ENCODE peak calls at places on chromosomes 12 and 14, in four cellular contexts. O is GM12891, Z is GM12878, I is K562. L is an unnamed sample.

GRCh38 chr14:22838631-22839041 is 2.3 kb downstream of the MMP14 start:
- DNase-seq in O (no peak), Z (no peak), I (no peak), L (peak)

GRCh38 chr12:41981758-41982157 is 162.9 kb downstream of the GXYLT1 start:
- DNase-seq in O (no peak), Z (no peak), I (no peak), L (no peak)

GRCh38 chr12:123614531-123614930 is 12.6 kb downstream of the DDX55 start:
- DNase-seq in O (no peak), Z (no peak), I (no peak), L (no peak)

GRCh38 chr12:2824541-2824940 is 10.3 kb downstream of the NRIP2 start:
- DNase-seq in O (no peak), Z (no peak), I (no peak), L (no peak)

GRCh38 chr14:18688346-18688745 is 87.4 kb downstream of the OR11H12 start:
- DNase-seq in O (no peak), Z (no peak), I (no peak), L (no peak)

GRCh38 chr12:56358836-56359532 is 923 bp downstream of the STAT2 start:
- DNase-seq in O (no peak), Z (no peak), I (peak), L (peak)

GRCh38 chr12:5295966-5296365 is 135.9 kb upstream of the NTF3 start:
- DNase-seq in O (no peak), Z (no peak), I (no peak), L (no peak)

GRCh38 chr14:96925422-96925821 is 128.2 kb downstream of the VRK1 start:
- DNase-seq in O (no peak), Z (no peak), I (no peak), L (no peak)

GRCh38 chr12:105337391-105337790 is 6.9 kb downstream of the C12orf75 start:
- DNase-seq in O (no peak), Z (no peak), I (no peak), L (no peak)

GRCh38 chr14:39939023-39939422 is 506.8 kb upstream of the FBXO33 start:
- DNase-seq in O (no peak), Z (no peak), I (no peak), L (no peak)

GRCh38 chr14:70585221-70585620 is 15.2 kb downstream of the MED6 start:
- DNase-seq in O (no peak), Z (no peak), I (no peak), L (no peak)

GRCh38 chr12:45343269-45344051 is 127.6 kb downstream of the ANO6 start:
- DNase-seq in O (no peak), Z (no peak), I (peak), L (no peak)

GRCh38 chr14:101334656-101335055 is 226.6 kb upstream of the DIO3 start:
- DNase-seq in O (no peak), Z (no peak), I (no peak), L (no peak)

GRCh38 chr12:78308701-78309100 is 478.0 kb downstream of the NAV3 start:
- DNase-seq in O (no peak), Z (no peak), I (no peak), L (no peak)

GRCh38 chr14:52351561-52352491 is 37.7 kb downstream of the PTGER2 start:
- DNase-seq in O (no peak), Z (peak), I (no peak), L (no peak)

GRCh38 chr12:82524020-82524419 is 162.7 kb upstream of the TMTC2 start:
- DNase-seq in O (no peak), Z (no peak), I (no peak), L (no peak)

GRCh38 chr14:88993946-88994345 is 169.5 kb downstream of the TTC8 start:
- DNase-seq in O (no peak), Z (no peak), I (no peak), L (no peak)

GRCh38 chr12:110117948-110118685 is 6.0 kb upstream of the IFT81 start:
- DNase-seq in O (no peak), Z (no peak), I (peak), L (no peak)

GRCh38 chr12:56007148-56007891 is 10.2 kb downstream of the SUOX start:
- DNase-seq in O (peak), Z (peak), I (peak), L (peak)

GRCh38 chr14:25411933-25412757 is 362.2 kb upstream of the STXBP6 start:
- DNase-seq in O (no peak), Z (no peak), I (peak), L (no peak)

GRCh38 chr12:71392521-71393145 is 47.0 kb upstream of the LGR5 start:
- DNase-seq in O (peak), Z (peak), I (peak), L (peak)

GRCh38 chr12:116677202-116677651 is 60.6 kb downstream of the SPRING1 start:
- DNase-seq in O (no peak), Z (peak), I (no peak), L (peak)

GRCh38 chr12:113136128-113136989 is 798 bp upstream of the RASAL1 start:
- DNase-seq in O (no peak), Z (no peak), I (peak), L (peak)

GRCh38 chr12:67382206-67382871 is 113.2 kb downstream of the CAND1 start:
- DNase-seq in O (no peak), Z (no peak), I (no peak), L (no peak)

GRCh38 chr12:561908-562593 is 101.2 kb downstream of the NINJ2 start:
- DNase-seq in O (no peak), Z (no peak), I (peak), L (peak)

GRCh38 chr12:118436986-118437385 is 60.6 kb downstream of the SUDS3 start:
- DNase-seq in O (no peak), Z (no peak), I (no peak), L (no peak)

GRCh38 chr12:50006266-50006665 is 19.0 kb downstream of the RACGAP1 start:
- DNase-seq in O (no peak), Z (no peak), I (no peak), L (no peak)

GRCh38 chr12:53300187-53300586 is 692 bp downstream of the MYG1 start:
- DNase-seq in O (no peak), Z (no peak), I (no peak), L (no peak)

GRCh38 chr12:14510574-14510973 is 57.1 kb downstream of the PLBD1 start:
- DNase-seq in O (no peak), Z (no peak), I (no peak), L (no peak)

GRCh38 chr14:91258021-91258618 is 13.6 kb upstream of the GPR68 start:
- DNase-seq in O (no peak), Z (no peak), I (no peak), L (no peak)

GRCh38 chr12:49298160-49298559 is 3.2 kb downstream of the PRPH start:
- DNase-seq in O (no peak), Z (no peak), I (no peak), L (peak)

GRCh38 chr12:62210422-62210821 is 49.8 kb upstream of the USP15 start:
- DNase-seq in O (no peak), Z (no peak), I (peak), L (peak)

GRCh38 chr14:104099096-104100041 is 13.9 kb downstream of the ASPG start:
- DNase-seq in O (no peak), Z (no peak), I (no peak), L (no peak)

GRCh38 chr14:51650721-51651387 is 856 bp upstream of the FRMD6 start:
- DNase-seq in O (no peak), Z (no peak), I (peak), L (no peak)

GRCh38 chr12:34397591-34398365 is 375.5 kb downstream of the ALG10 start:
- DNase-seq in O (no peak), Z (no peak), I (no peak), L (no peak)

GRCh38 chr12:9673404-9674225 is 4.1 kb downstream of the CLEC2D start:
- DNase-seq in O (no peak), Z (no peak), I (peak), L (no peak)

GRCh38 chr12:109923038-109923437 is 23.0 kb downstream of the TCHP start:
- DNase-seq in O (no peak), Z (no peak), I (no peak), L (no peak)

GRCh38 chr14:91369628-91370445 is 47.8 kb downstream of the CCDC88C start:
- DNase-seq in O (no peak), Z (no peak), I (no peak), L (no peak)

GRCh38 chr12:50232771-50233209 is 50.5 kb downstream of the LIMA1 start:
- DNase-seq in O (no peak), Z (no peak), I (no peak), L (no peak)

GRCh38 chr12:52804029-52804428 is 8.1 kb upstream of the KRT3 start:
- DNase-seq in O (no peak), Z (no peak), I (peak), L (no peak)

DNA sequence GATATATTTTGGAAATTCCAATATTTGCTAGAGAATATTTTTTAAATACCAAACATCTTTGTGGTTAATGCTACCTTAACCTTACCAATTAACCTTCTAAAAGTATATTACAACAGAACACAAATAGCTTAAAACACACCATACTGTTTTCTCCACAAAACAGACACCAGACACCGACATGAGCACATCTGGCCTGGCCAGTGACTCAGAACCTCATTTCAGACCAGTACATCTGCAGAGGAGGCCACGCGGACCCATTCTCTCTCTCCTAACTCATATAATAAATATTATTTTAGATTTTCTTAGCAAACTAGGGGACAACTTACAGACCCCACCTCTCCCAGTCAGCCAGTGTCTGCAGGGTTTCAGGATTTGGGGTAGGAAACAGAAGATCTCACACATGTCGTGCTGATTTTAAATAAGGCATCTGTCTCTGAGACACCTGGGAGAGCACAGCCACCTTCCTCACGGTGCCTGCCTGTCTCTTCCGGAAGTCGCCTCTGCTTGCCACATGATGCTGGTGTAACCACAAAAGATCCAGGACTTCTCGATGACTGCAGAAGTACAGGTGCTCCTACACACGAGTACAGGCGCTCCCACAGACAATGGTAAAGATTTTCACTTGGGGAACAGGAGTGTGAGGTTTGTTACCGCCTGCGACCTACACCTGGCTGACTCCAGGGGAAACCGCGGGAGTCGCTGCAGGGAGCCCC is 9.7 kb upstream of the ANKLE2 start:
- DNase-seq in O (no peak), Z (no peak), I (no peak), L (peak)
- TF ChIP-seq SPI1 in O (no peak), Z (no peak), I (no peak), L (no peak)

GRCh38 chr12:94535614-94535932 is 75.9 kb upstream of the CEP83 start:
- DNase-seq in O (no peak), Z (no peak), I (no peak), L (no peak)
- TF ChIP-seq SPI1 in O (no peak), Z (no peak), I (no peak), L (no peak)

DNA sequence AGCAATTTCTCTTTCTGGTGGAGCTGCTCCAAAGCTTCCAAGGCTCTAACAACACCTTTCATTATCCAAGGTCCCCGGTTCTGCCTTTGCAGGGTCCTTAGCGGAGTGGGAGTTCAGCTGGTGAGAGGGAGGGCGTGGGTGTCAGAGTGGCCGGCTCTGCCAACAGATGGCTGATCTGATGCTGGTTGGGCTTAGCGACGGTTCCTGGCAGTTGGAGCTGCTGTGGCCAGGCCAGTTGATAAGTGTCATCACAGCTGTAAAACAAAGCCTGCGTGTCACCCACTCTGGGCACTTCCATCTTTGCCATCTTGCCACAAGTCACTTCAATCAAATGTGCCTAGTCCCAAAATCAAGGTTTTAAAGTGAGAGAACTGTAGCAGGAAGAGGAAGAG is 36.3 kb downstream of the RIN3 start:
- DNase-seq in O (no peak), Z (no peak), I (no peak), L (peak)
- TF ChIP-seq SPI1 in O (no peak), Z (no peak), I (no peak), L (no peak)

GRCh38 chr14:106850913-106851825 is 1324.8 kb downstream of the TMEM121 start:
- DNase-seq in O (no peak), Z (no peak), I (no peak), L (no peak)
- TF ChIP-seq SPI1 in O (no peak), Z (no peak), I (no peak), L (no peak)

DNA sequence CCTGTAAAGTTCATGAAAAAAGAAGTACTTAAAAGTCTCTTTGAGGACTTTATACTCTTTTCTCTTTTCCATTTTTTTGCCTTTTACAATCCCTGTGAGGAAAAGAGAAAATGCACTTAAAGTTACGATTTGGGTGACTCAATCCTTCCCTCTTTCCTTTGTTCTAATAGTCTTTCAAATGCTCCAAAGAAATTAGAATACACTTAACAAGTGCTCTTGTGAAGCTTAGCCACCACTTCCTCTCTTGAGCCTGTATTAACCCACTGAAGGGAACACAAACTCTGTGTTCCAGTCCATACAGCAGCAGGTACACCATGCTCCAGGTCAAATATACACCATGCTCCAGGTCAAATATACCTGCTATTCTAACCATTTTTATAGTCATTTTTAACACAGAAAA is 581.1 kb upstream of the MGAT4C start:
- DNase-seq in O (no peak), Z (no peak), I (no peak), L (no peak)
- TF ChIP-seq SPI1 in O (no peak), Z (no peak), I (no peak), L (peak)

GRCh38 chr12:6542209-6543009 is 8.1 kb downstream of the GAPDH start:
- DNase-seq in O (no peak), Z (no peak), I (no peak), L (no peak)
- TF ChIP-seq SPI1 in O (no peak), Z (no peak), I (no peak), L (no peak)

GRCh38 chr12:24617471-24617870 is 331.4 kb downstream of the BCAT1 start:
- DNase-seq in O (no peak), Z (no peak), I (no peak), L (no peak)

GRCh38 chr12:24615967-24616411 is 332.9 kb downstream of the BCAT1 start:
- DNase-seq in O (no peak), Z (no peak), I (no peak), L (no peak)
- TF ChIP-seq SPI1 in O (no peak), Z (no peak), I (no peak), L (no peak)

DNA sequence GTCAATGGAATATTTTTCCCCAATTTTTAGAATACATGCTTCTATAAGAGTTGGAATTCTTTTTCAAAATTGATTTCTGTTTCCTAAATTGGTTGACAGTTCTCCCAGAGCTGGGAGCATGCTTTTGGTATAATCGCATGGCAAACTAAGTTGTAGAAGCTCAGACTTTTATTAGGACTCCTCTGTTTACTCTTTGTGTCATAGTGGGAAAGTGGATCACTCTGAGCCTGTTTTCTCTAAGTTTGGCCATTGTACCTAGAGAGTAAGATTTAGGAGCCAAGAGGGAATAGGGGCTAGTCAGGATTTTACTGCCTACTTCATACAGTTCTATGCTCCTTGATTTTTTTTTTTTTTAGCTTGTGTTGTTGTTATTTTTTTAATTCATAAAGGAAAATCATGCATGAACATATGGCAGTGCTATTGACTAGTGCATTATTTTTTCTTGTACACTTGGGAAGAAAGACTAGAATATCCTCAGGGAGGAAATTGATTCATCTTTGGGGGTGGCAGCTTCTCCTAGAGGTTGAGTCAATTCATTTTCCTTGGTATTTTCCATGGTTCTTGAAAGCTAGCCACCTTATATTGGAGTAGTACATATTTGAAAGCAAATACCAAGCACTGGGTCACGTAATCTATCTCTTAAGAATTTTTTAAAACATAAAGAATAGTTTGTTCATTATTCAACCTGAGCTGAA is 77.7 kb upstream of the TRAF3 start:
- DNase-seq in O (no peak), Z (no peak), I (no peak), L (no peak)
- TF ChIP-seq SPI1 in O (no peak), Z (no peak), I (no peak), L (no peak)